ENCODE peak calls at places on chromosomes 1 and 21, in nine cellular contexts. Y is ovary, J is IMR-90, A is testis, G is Peyer's patch, P is suprapubic skin, V is spleen, H is adrenal gland, L is HCT116. U is an unnamed sample.

GRCh38 chr1:115133440-115133839 is 44.1 kb upstream of the TSPAN2 start:
- DNase-seq in Y (no peak), J (peak; percentile 68), A (no peak), G (no peak), P (no peak), V (no peak), H (no peak), L (no peak), U (no peak)

GRCh38 chr1:50420283-50420682 is 3.0 kb downstream of the DMRTA2 start:
- DNase-seq in Y (no peak), J (no peak), A (no peak), G (no peak), P (no peak), V (no peak), H (no peak), L (no peak), U (no peak)

GRCh38 chr1:210747890-210748289 is 386.1 kb downstream of the KCNH1 start:
- DNase-seq in Y (no peak), J (no peak), A (no peak), G (no peak), P (no peak), V (no peak), H (peak; percentile 35), L (no peak), U (peak; percentile 16)

GRCh38 chr1:167221804-167222610 is 1.3 kb downstream of the POU2F1 start:
- DNase-seq in Y (peak; percentile 68), J (peak; percentile 77), A (peak; percentile 88), G (peak; percentile 84), P (peak; percentile 76), V (peak; percentile 93), H (peak; percentile 82), L (peak; percentile 54), U (peak; percentile 80)

GRCh38 chr1:187476671-187477070 is 647.9 kb downstream of the PLA2G4A start:
- DNase-seq in Y (no peak), J (peak; percentile 20), A (no peak), G (no peak), P (no peak), V (no peak), H (no peak), L (no peak), U (no peak)

GRCh38 chr1:117534995-117535467 is 70.8 kb upstream of the TENT5C start:
- DNase-seq in Y (peak; percentile 19), J (peak; percentile 72), A (peak; percentile 37), G (no peak), P (no peak), V (peak; percentile 63), H (peak; percentile 13), L (peak; percentile 35), U (peak; percentile 76)

GRCh38 chr1:168485048-168485447 is 58.7 kb downstream of the XCL2 start:
- DNase-seq in Y (peak; percentile 21), J (peak; percentile 44), A (peak; percentile 23), G (no peak), P (no peak), V (no peak), H (no peak), L (no peak), U (peak; percentile 34)

GRCh38 chr21:46655230-46655629 is 19.8 kb downstream of the PRMT2 start:
- DNase-seq in Y (no peak), J (no peak), A (no peak), G (no peak), P (no peak), V (no peak), H (no peak), L (no peak), U (no peak)

GRCh38 chr1:241272828-241273227 is 84.2 kb downstream of the RGS7 start:
- DNase-seq in Y (no peak), J (no peak), A (no peak), G (no peak), P (no peak), V (no peak), H (no peak), L (no peak), U (no peak)

GRCh38 chr1:151934048-151934493 is 24.8 kb upstream of the THEM4 start:
- DNase-seq in Y (no peak), J (peak; percentile 60), A (no peak), G (no peak), P (no peak), V (no peak), H (peak; percentile 55), L (no peak), U (peak; percentile 68)

GRCh38 chr1:26909951-26910342 is 3.8 kb downstream of the NR0B2 start:
- DNase-seq in Y (no peak), J (no peak), A (no peak), G (no peak), P (no peak), V (peak; percentile 16), H (no peak), L (no peak), U (no peak)

GRCh38 chr21:24428539-24429186 is 1178.6 kb downstream of the MRPL39 start:
- DNase-seq in Y (no peak), J (no peak), A (no peak), G (no peak), P (no peak), V (no peak), H (no peak), L (no peak), U (no peak)

GRCh38 chr1:42251042-42251441 is 84.0 kb downstream of the FOXJ3 start:
- DNase-seq in Y (no peak), J (no peak), A (no peak), G (no peak), P (no peak), V (no peak), H (no peak), L (no peak), U (no peak)

GRCh38 chr1:49424782-49425181 is 599.0 kb downstream of the AGBL4 start:
- DNase-seq in Y (no peak), J (no peak), A (no peak), G (no peak), P (no peak), V (no peak), H (no peak), L (no peak), U (no peak)

GRCh38 chr1:180560868-180561600 is 2.3 kb downstream of the OVAAL start:
- DNase-seq in Y (no peak), J (peak; percentile 72), A (no peak), G (no peak), P (no peak), V (no peak), H (no peak), L (no peak), U (no peak)

GRCh38 chr1:157110686-157111085 is 11.1 kb upstream of the ETV3L start:
- DNase-seq in Y (no peak), J (no peak), A (no peak), G (no peak), P (peak; percentile 26), V (peak; percentile 39), H (no peak), L (no peak), U (no peak)

GRCh38 chr1:157111396-157112165 is 12.0 kb upstream of the ETV3L start:
- DNase-seq in Y (no peak), J (no peak), A (no peak), G (no peak), P (peak; percentile 21), V (peak; percentile 41), H (no peak), L (no peak), U (no peak)

GRCh38 chr1:157108448-157108847 is 8.8 kb upstream of the ETV3L start:
- DNase-seq in Y (no peak), J (no peak), A (no peak), G (no peak), P (no peak), V (no peak), H (no peak), L (no peak), U (no peak)

GRCh38 chr1:157107702-157108101 is 8.1 kb upstream of the ETV3L start:
- DNase-seq in Y (no peak), J (no peak), A (no peak), G (no peak), P (peak; percentile 47), V (peak; percentile 57), H (no peak), L (no peak), U (no peak)

GRCh38 chr1:157110003-157110402 is 10.4 kb upstream of the ETV3L start:
- DNase-seq in Y (no peak), J (no peak), A (no peak), G (no peak), P (peak; percentile 10), V (peak; percentile 18), H (no peak), L (no peak), U (no peak)
- H3K27me3 ChIP-seq in Y (no peaks in the 10 kb centered on the region), J (peaks cover 13% of the 10 kb centered on the region), A (no peaks in the 10 kb centered on the region), G (no peaks in the 10 kb centered on the region), P (peaks cover 36% of the 10 kb centered on the region), V (no peaks in the 10 kb centered on the region), H (peaks cover 21% of the 10 kb centered on the region), L (peaks cover 21% of the 10 kb centered on the region), U (peaks cover 13% of the 10 kb centered on the region)

GRCh38 chr1:67574221-67574620 is 110.8 kb upstream of the GADD45A start:
- DNase-seq in Y (no peak), J (no peak), A (no peak), G (no peak), P (no peak), V (no peak), H (no peak), L (no peak), U (no peak)
- H3K27ac ChIP-seq in Y (no peak overlapping the region), J (no peak overlapping the region), A (no peak overlapping the region), G (no peak overlapping the region), P (no peak overlapping the region), V (no peak overlapping the region), H (no peak overlapping the region), L (no peak overlapping the region), U (no peak overlapping the region)

DNA sequence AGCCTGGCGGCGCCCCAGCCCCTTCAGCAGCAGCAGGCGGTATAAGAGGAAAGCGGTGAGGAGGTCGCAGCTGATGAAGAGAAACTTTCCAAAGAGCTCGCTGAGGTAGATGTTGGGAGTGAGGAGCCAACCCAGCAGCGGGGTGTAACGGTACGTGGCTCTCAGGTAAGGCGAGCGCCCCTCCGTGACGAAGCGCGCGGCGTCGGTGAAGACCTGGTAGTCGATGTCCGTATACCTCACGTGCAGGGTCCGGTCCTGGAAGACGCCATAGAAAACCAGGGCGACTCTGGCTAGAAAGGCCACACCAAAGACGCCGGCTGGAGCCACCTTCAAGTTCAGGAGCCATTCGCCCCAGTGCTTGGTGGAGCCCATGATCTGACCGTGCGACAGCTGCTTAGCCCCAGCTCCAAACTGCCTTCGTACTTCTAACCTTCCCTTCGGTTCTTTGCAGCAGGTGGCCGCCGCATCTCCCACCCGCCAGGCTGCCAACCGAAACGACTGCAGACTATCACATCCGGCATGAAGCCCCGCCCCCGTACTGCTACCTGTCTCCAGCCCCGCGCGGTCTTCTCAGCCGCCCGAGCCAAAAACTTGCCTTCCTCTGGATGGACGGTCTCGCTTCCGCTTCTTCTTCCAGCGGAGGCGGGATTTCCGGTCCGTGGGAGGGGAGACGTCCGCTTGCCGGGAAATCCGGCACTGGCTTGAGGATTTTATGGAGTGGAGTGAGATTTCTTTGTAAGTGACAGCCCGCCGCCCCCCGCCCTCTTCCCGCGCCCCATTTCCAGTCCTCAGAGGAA is at the start of gene PIGM:
- DNase-seq in Y (peak; percentile 93), J (peak; percentile 85), A (peak; percentile 97), G (peak; percentile 96), P (peak; percentile 95), V (peak; percentile 97), H (peak; percentile 96), L (peak; percentile 93), U (peak; percentile 97)
- TF ChIP-seq POLR2A in Y (peak; percentile 37), J (no peak), A (no peak), G (no peak), P (no peak), V (no peak), H (peak; percentile 60), L (peak; percentile 51), U (peak; percentile 81)

DNA sequence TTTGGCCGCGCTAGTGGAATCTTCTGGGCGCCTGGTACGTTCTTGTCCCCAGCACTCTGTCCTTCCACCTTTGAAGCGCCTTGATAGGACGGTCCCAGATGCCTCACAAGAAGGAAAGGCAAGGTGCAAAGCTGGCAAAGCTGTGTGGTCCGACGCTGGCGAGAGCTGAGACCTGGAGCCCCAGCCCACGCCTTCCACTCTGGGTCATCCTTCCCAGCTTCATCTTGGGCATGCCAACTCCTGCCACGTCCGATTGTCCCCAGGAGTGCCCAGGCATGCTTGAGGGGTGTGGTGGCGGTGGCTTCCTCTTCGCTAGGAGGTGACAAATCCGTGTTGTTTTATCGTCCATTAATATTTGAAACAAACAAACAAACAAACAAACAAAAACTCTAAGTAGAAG is 123.9 kb upstream of the DPYD start:
- DNase-seq in Y (no peak), J (no peak), A (no peak), G (no peak), P (no peak), V (no peak), H (no peak), L (no peak), U (no peak)
- H3K27me3 ChIP-seq in Y (no peaks in the 10 kb centered on the region), J (no peaks in the 10 kb centered on the region), A (no peaks in the 10 kb centered on the region), G (peaks cover 29% of the 10 kb centered on the region), P (peaks cover 70% of the 10 kb centered on the region), V (peaks cover 42% of the 10 kb centered on the region), H (peaks cover 59% of the 10 kb centered on the region), L (no peaks in the 10 kb centered on the region), U (no peaks in the 10 kb centered on the region)

U was measured in body of pancreas.